ENCODE peak calls at places on chromosomes 13 and 19, in six cellular contexts. J, S, T, H, U and E are unnamed samples.

GRCh38 chr13:39777527-39778061 is 122.1 kb downstream of the COG6 start:
- DNase-seq in J (peak), T (no peak), U (no peak), S (no peak), H (peak), E (peak)

GRCh38 chr13:30681489-30682242 is 53.7 kb upstream of the ALOX5AP start:
- DNase-seq in J (no peak), T (no peak), U (no peak), S (no peak), H (no peak), E (no peak)

GRCh38 chr13:38872693-38873092 is 117.9 kb downstream of the STOML3 start:
- DNase-seq in H (peak), S (no peak), J (peak), T (peak), U (peak), E (no peak)

GRCh38 chr13:51821666-51822065 is 17.7 kb upstream of the DHRS12 start:
- DNase-seq in J (peak), U (no peak), H (no peak), S (no peak), T (no peak), E (no peak)

GRCh38 chr19:4732680-4733114 is 9.1 kb upstream of the DPP9 start:
- DNase-seq in U (peak), H (peak), J (peak), S (peak), T (peak), E (no peak)

GRCh38 chr19:18202759-18203407 is 959 bp downstream of the RAB3A start:
- DNase-seq in S (no peak), T (peak), J (peak), H (no peak), U (peak), E (no peak)

GRCh38 chr19:58538257-58539168 is 5.4 kb upstream of the TRIM28 start:
- DNase-seq in T (peak), S (no peak), H (no peak), U (peak), J (no peak), E (no peak)

GRCh38 chr19:6489278-6490061 is 7.9 kb upstream of the DENND1C start:
- DNase-seq in J (peak), H (no peak), U (peak), S (no peak), T (no peak), E (no peak)

GRCh38 chr13:48542581-48543341 is 9.9 kb upstream of the RCBTB2 start:
- DNase-seq in J (peak), U (peak), H (peak), T (peak), S (no peak), E (no peak)

GRCh38 chr13:41122838-41123237 is 9.8 kb downstream of the KBTBD6 start:
- DNase-seq in S (no peak), U (no peak), T (no peak), H (no peak), J (no peak), E (no peak)

GRCh38 chr13:92913840-92914239 is 312.8 kb upstream of the GPC6 start:
- DNase-seq in T (no peak), U (no peak), H (no peak), J (no peak), S (no peak), E (no peak)

GRCh38 chr19:31548941-31549340 is 199.7 kb upstream of the TSHZ3 start:
- DNase-seq in S (no peak), H (peak), J (peak), U (peak), T (peak), E (no peak)

GRCh38 chr19:10010247-10010691 is at the start of gene COL5A3:
- DNase-seq in T (no peak), J (no peak), U (peak), S (no peak), H (no peak), E (no peak)

GRCh38 chr19:33703821-33704220 is 82.1 kb downstream of the CHST8 start:
- DNase-seq in S (no peak), U (peak), T (no peak), J (no peak), H (no peak), E (no peak)

GRCh38 chr19:8880864-8881488 is 48.8 kb downstream of the MBD3L1 start:
- DNase-seq in J (no peak), T (no peak), S (no peak), U (no peak), H (no peak), E (no peak)

GRCh38 chr13:98821372-98822237 is 69.1 kb upstream of the SLC15A1 start:
- DNase-seq in J (no peak), S (no peak), T (no peak), U (no peak), H (peak), E (no peak)

GRCh38 chr19:34996978-34997640 is 3.0 kb upstream of the GRAMD1A start:
- DNase-seq in J (no peak), T (no peak), H (no peak), S (no peak), U (peak), E (no peak)

GRCh38 chr19:48424694-48425219 is 21.0 kb upstream of the GRWD1 start:
- DNase-seq in T (no peak), J (no peak), H (peak), S (no peak), U (peak), E (no peak)

GRCh38 chr19:42028304-42029216 is 34.5 kb upstream of the ATP1A3 start:
- DNase-seq in J (peak), T (peak), U (peak), H (peak), S (no peak), E (peak)

GRCh38 chr13:23202383-23202782 is 21.6 kb downstream of the SGCG start:
- DNase-seq in T (no peak), J (no peak), S (no peak), H (no peak), U (no peak), E (no peak)

GRCh38 chr13:111575719-111576118 is 255.3 kb downstream of the TEX29 start:
- DNase-seq in S (no peak), J (no peak), T (no peak), U (no peak), H (no peak), E (no peak)

GRCh38 chr13:41284512-41285288 is 21.3 kb upstream of the MTRF1 start:
- DNase-seq in U (no peak), J (no peak), S (no peak), H (no peak), T (no peak), E (peak)

GRCh38 chr19:3573162-3573857 is 566 bp downstream of the HMG20B start:
- DNase-seq in T (peak), J (peak), H (no peak), U (peak), S (no peak), E (no peak)

GRCh38 chr19:52270266-52270885 is 989 bp downstream of the ZNF766 start:
- DNase-seq in J (peak), T (peak), U (peak), S (no peak), H (peak), E (no peak)